ENCODE peak calls at places on chromosomes 7 and 10, in nine cellular contexts. One of them, this sample, is unnamed.

GRCh38 chr7:152711444-152711944 is 35.6 kb upstream of the XRCC2 start:
- DNase-seq in hypothalamus: no peak
- DNase-seq in nucleus accumbens: no peak
- DNase-seq in stimulated activated CD8-positive, alpha-beta memory T cell treated with anti-CD3 and anti-CD28 coated beads, Interleukin-4, amount 100 ng/mL, for 48 hours: no peak
- DNase-seq in occipital lobe: no peak
- DNase-seq in psoas muscle: no peak
- DNase-seq in cardiac fibroblast: no peak
- DNase-seq in choroid plexus epithelial cell: no peak
- DNase-seq in GM12878: no peak
- DNase-seq in this sample: no peak

GRCh38 chr10:62648941-62649340 is 155.6 kb upstream of the ADO start:
- DNase-seq in choroid plexus epithelial cell: no peak
- DNase-seq in psoas muscle: no peak
- DNase-seq in GM12878: no peak
- DNase-seq in hypothalamus: no peak
- DNase-seq in stimulated activated CD8-positive, alpha-beta memory T cell treated with anti-CD3 and anti-CD28 coated beads, Interleukin-4, amount 100 ng/mL, for 48 hours: no peak
- DNase-seq in occipital lobe: no peak
- DNase-seq in cardiac fibroblast: no peak
- DNase-seq in nucleus accumbens: no peak
- DNase-seq in this sample: no peak

GRCh38 chr10:59970396-59971368 is 64.3 kb upstream of the CCDC6 start:
- DNase-seq in nucleus accumbens: no peak
- DNase-seq in hypothalamus: no peak
- DNase-seq in cardiac fibroblast: no peak
- DNase-seq in occipital lobe: no peak
- DNase-seq in psoas muscle: no peak
- DNase-seq in stimulated activated CD8-positive, alpha-beta memory T cell treated with anti-CD3 and anti-CD28 coated beads, Interleukin-4, amount 100 ng/mL, for 48 hours: no peak
- DNase-seq in GM12878: no peak
- DNase-seq in choroid plexus epithelial cell: no peak
- DNase-seq in this sample: no peak

GRCh38 chr7:99953649-99954048 is 22.2 kb downstream of the AZGP1 start:
- DNase-seq in psoas muscle: peak
- DNase-seq in nucleus accumbens: no peak
- DNase-seq in hypothalamus: no peak
- DNase-seq in GM12878: no peak
- DNase-seq in cardiac fibroblast: peak
- DNase-seq in occipital lobe: no peak
- DNase-seq in choroid plexus epithelial cell: peak
- DNase-seq in stimulated activated CD8-positive, alpha-beta memory T cell treated with anti-CD3 and anti-CD28 coated beads, Interleukin-4, amount 100 ng/mL, for 48 hours: no peak
- DNase-seq in this sample: no peak

GRCh38 chr10:28060031-28060607 is 61.2 kb upstream of the ODAD2 start:
- DNase-seq in cardiac fibroblast: no peak
- DNase-seq in GM12878: no peak
- DNase-seq in hypothalamus: no peak
- DNase-seq in choroid plexus epithelial cell: no peak
- DNase-seq in psoas muscle: no peak
- DNase-seq in nucleus accumbens: no peak
- DNase-seq in occipital lobe: no peak
- DNase-seq in stimulated activated CD8-positive, alpha-beta memory T cell treated with anti-CD3 and anti-CD28 coated beads, Interleukin-4, amount 100 ng/mL, for 48 hours: no peak
- DNase-seq in this sample: no peak

GRCh38 chr7:57437581-57437980 is 12.4 kb upstream of the ZNF716 start:
- DNase-seq in occipital lobe: no peak
- DNase-seq in hypothalamus: no peak
- DNase-seq in choroid plexus epithelial cell: no peak
- DNase-seq in GM12878: no peak
- DNase-seq in nucleus accumbens: no peak
- DNase-seq in stimulated activated CD8-positive, alpha-beta memory T cell treated with anti-CD3 and anti-CD28 coated beads, Interleukin-4, amount 100 ng/mL, for 48 hours: no peak
- DNase-seq in cardiac fibroblast: no peak
- DNase-seq in psoas muscle: no peak
- DNase-seq in this sample: no peak

GRCh38 chr10:70442332-70442988 is 979 bp upstream of the NODAL start:
- DNase-seq in occipital lobe: no peak
- DNase-seq in GM12878: no peak
- DNase-seq in psoas muscle: no peak
- DNase-seq in cardiac fibroblast: no peak
- DNase-seq in hypothalamus: no peak
- DNase-seq in nucleus accumbens: no peak
- DNase-seq in choroid plexus epithelial cell: no peak
- DNase-seq in stimulated activated CD8-positive, alpha-beta memory T cell treated with anti-CD3 and anti-CD28 coated beads, Interleukin-4, amount 100 ng/mL, for 48 hours: no peak
- DNase-seq in this sample: no peak

GRCh38 chr7:142110098-142110497 is 1.4 kb upstream of the MGAM2 start:
- DNase-seq in choroid plexus epithelial cell: no peak
- DNase-seq in psoas muscle: no peak
- DNase-seq in cardiac fibroblast: no peak
- DNase-seq in nucleus accumbens: no peak
- DNase-seq in occipital lobe: no peak
- DNase-seq in GM12878: no peak
- DNase-seq in hypothalamus: no peak
- DNase-seq in stimulated activated CD8-positive, alpha-beta memory T cell treated with anti-CD3 and anti-CD28 coated beads, Interleukin-4, amount 100 ng/mL, for 48 hours: no peak
- DNase-seq in this sample: no peak

GRCh38 chr10:97866524-97867219 is 17.0 kb downstream of the GOLGA7B start:
- DNase-seq in psoas muscle: no peak
- DNase-seq in choroid plexus epithelial cell: no peak
- DNase-seq in stimulated activated CD8-positive, alpha-beta memory T cell treated with anti-CD3 and anti-CD28 coated beads, Interleukin-4, amount 100 ng/mL, for 48 hours: no peak
- DNase-seq in GM12878: no peak
- DNase-seq in hypothalamus: no peak
- DNase-seq in cardiac fibroblast: no peak
- DNase-seq in occipital lobe: no peak
- DNase-seq in nucleus accumbens: no peak
- DNase-seq in this sample: no peak

GRCh38 chr10:71801357-71801756 is 28.0 kb upstream of the VSIR start:
- DNase-seq in hypothalamus: no peak
- DNase-seq in stimulated activated CD8-positive, alpha-beta memory T cell treated with anti-CD3 and anti-CD28 coated beads, Interleukin-4, amount 100 ng/mL, for 48 hours: no peak
- DNase-seq in occipital lobe: no peak
- DNase-seq in GM12878: peak
- DNase-seq in psoas muscle: no peak
- DNase-seq in cardiac fibroblast: no peak
- DNase-seq in nucleus accumbens: no peak
- DNase-seq in choroid plexus epithelial cell: no peak
- DNase-seq in this sample: no peak

GRCh38 chr10:11424456-11425287 is 186.8 kb downstream of the USP6NL start:
- DNase-seq in psoas muscle: peak
- DNase-seq in stimulated activated CD8-positive, alpha-beta memory T cell treated with anti-CD3 and anti-CD28 coated beads, Interleukin-4, amount 100 ng/mL, for 48 hours: peak
- DNase-seq in GM12878: no peak
- DNase-seq in nucleus accumbens: no peak
- DNase-seq in choroid plexus epithelial cell: peak
- DNase-seq in hypothalamus: no peak
- DNase-seq in cardiac fibroblast: peak
- DNase-seq in occipital lobe: no peak
- DNase-seq in this sample: no peak

GRCh38 chr7:132614428-132615076 is 38.3 kb upstream of the PLXNA4 start:
- DNase-seq in cardiac fibroblast: peak
- DNase-seq in stimulated activated CD8-positive, alpha-beta memory T cell treated with anti-CD3 and anti-CD28 coated beads, Interleukin-4, amount 100 ng/mL, for 48 hours: no peak
- DNase-seq in choroid plexus epithelial cell: peak
- DNase-seq in GM12878: no peak
- DNase-seq in occipital lobe: no peak
- DNase-seq in hypothalamus: no peak
- DNase-seq in nucleus accumbens: peak
- DNase-seq in psoas muscle: peak
- DNase-seq in this sample: no peak

This sample was measured in NK-92 treated with Interleukin-12 subunit alpha and Interleukin-12 subunit beta, amount 100 ng/mL, for 24 hours.